ENCODE peak calls at places on chromosomes 5 and 9, in ten cellular contexts. G is keratinocyte; V is HL-60; J is aorta; L is effector memory CD4-positive, alpha-beta T cell; E is esophagus muscularis mucosa; P is heart right ventricle; S is fibroblast of pulmonary artery; Q is transverse colon; M is AG09309. B is an unnamed sample.

GRCh38 chr5:143372187-143372829 is 31.2 kb downstream of the NR3C1 start:
- DNase-seq in L (no peak), Q (no peak), J (no peak), P (no peak), E (no peak), S (peak; percentile 31), V (no peak), G (no peak), M (no peak), B (no peak)

GRCh38 chr5:14109041-14109747 is 33.9 kb upstream of the TRIO start:
- DNase-seq in L (no peak), P (no peak), Q (peak; percentile 16), M (peak; percentile 55), G (peak; percentile 58), E (no peak), J (peak; percentile 75), S (peak; percentile 10), V (no peak), B (no peak)

GRCh38 chr5:137916923-137917322 is 27.7 kb downstream of the PKD2L2 start:
- DNase-seq in V (no peak), Q (no peak), S (no peak), M (no peak), J (no peak), L (no peak), P (no peak), G (no peak), E (no peak), B (no peak)

GRCh38 chr5:81558188-81558587 is 164.3 kb upstream of the ACOT12 start:
- DNase-seq in L (no peak), G (no peak), S (no peak), J (no peak), Q (no peak), V (no peak), P (no peak), M (no peak), E (no peak), B (no peak)

GRCh38 chr9:76898786-76899185 is 7.1 kb downstream of the PRUNE2 start:
- DNase-seq in J (no peak), E (no peak), S (no peak), Q (no peak), L (no peak), G (no peak), V (no peak), M (no peak), P (no peak), B (no peak)

GRCh38 chr5:97096096-97096648 is 46.2 kb downstream of the LIX1 start:
- DNase-seq in E (peak; percentile 34), M (peak; percentile 14), G (no peak), V (no peak), S (peak; percentile 6), L (no peak), P (no peak), J (no peak), Q (no peak), B (no peak)

GRCh38 chr5:154440540-154440939 is 5.3 kb upstream of the SAP30L start:
- DNase-seq in V (no peak), L (no peak), Q (no peak), J (no peak), E (peak; percentile 24), G (no peak), M (no peak), S (no peak), P (no peak), B (no peak)

GRCh38 chr5:143350790-143351603 is 52.5 kb downstream of the NR3C1 start:
- DNase-seq in M (peak; percentile 59), P (no peak), Q (no peak), J (no peak), G (peak; percentile 19), V (peak; percentile 55), L (no peak), S (peak; percentile 87), E (no peak), B (no peak)

DNA sequence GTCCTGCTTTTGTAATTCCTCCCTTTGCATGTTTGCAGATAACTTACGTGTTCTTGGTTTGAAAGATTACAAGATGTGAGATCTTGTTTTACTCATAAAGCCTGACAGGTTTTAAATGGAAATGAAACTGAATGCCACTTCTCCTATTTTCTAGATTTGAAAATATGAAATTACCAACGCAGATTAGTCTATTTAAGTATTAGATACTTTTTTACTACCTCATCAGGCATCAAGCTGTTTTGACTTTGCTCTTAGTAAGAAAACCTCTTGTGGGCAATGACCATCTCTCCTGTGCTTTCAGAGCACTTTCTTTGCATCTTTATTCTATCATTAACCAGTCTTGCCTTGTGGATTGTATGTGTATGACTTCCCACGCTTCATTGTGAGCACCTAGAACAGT is 3.5 kb downstream of the DMXL1 start:
- DNase-seq in P (no peak), L (no peak), J (no peak), G (no peak), V (no peak), Q (no peak), S (no peak), M (no peak), E (no peak), B (no peak)
- H3K4me3 ChIP-seq in P (no peak overlapping the region), L (no peak overlapping the region), J (no peak overlapping the region), G (no peak overlapping the region), V (no peak overlapping the region), Q (no peak overlapping the region), S (no peak overlapping the region), M (no peak overlapping the region), E (no peak overlapping the region), B (no peak overlapping the region)

GRCh38 chr5:177087707-177088005 is 941 bp downstream of the FGFR4 start:
- DNase-seq in S (no peak), Q (no peak), E (no peak), L (no peak), V (no peak), P (no peak), J (no peak), M (no peak), G (no peak), B (no peak)
- H3K4me3 ChIP-seq in S (peak overlapping the region; percentile 46), Q (peak overlapping the region; percentile 46), E (peak overlapping the region; percentile 48), L (peak overlapping the region; percentile 62), V (no peak overlapping the region), P (no peak overlapping the region), J (no peak overlapping the region), M (no peak overlapping the region), G (no peak overlapping the region), B (peak overlapping the region; percentile 69)

DNA sequence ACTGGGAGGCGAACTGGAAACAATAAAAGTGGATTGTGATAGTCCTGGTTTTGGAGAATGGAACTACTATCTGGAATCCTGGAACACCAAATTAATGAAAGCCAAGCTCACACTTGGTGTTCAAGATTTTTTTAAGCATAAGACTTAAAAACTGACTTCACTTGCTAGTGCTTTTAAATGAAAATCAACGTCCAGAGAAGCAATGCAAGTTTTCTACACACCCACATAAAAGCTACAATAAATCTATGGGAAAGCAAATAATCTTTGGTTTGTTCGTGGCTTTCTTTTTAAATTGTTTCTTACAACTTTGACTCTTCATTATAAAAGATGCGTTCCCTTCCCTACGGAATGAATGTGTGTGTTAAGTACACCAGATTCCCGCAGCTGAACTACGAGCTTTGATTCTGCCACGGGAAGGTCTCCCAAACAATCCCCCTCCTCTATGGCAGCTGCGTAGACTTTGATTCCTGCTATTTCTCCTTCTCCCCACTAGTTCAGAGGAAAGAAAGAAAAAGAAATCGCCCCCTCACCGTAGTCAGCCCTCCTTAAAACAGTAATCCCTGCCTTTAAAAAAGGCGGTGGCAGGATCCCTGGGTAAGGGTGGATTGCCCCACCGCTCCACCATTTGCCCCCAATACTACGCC is 1057.2 kb upstream of the DMAC1 start:
- DNase-seq in Q (peak; percentile 11), J (no peak), L (no peak), M (no peak), P (no peak), E (no peak), S (no peak), G (no peak), V (no peak), B (peak; percentile 49)
- H3K4me3 ChIP-seq in Q (peak overlapping the region; percentile 71), J (peak overlapping the region; percentile 96), L (no peak overlapping the region), M (peak overlapping the region; percentile 61), P (peak overlapping the region; percentile 77), E (peak overlapping the region; percentile 60), S (peak overlapping the region; percentile 57), G (peak overlapping the region; percentile 54), V (no peak overlapping the region), B (peak overlapping the region; percentile 67)

GRCh38 chr9:129490583-129491485 is 130.1 kb downstream of the C9orf50 start:
- DNase-seq in M (no peak), S (no peak), Q (no peak), J (no peak), G (no peak), P (peak; percentile 29), V (no peak), E (no peak), L (no peak), B (no peak)
- H3K4me3 ChIP-seq in M (peak overlapping the region; percentile 41), S (peak overlapping the region; percentile 56), Q (peak overlapping the region; percentile 51), J (no peak overlapping the region), G (no peak overlapping the region), P (peak overlapping the region; percentile 44), V (no peak overlapping the region), E (peak overlapping the region; percentile 62), L (peak overlapping the region; percentile 54), B (peak overlapping the region; percentile 23)

B was measured in HAP-1.